ENCODE peak calls at places on chromosomes 11 and 22, in five cellular contexts. H is uterus, Z is tibial artery, C is brain microvascular endothelial cell, E is right lobe of liver. L is an unnamed sample.

GRCh38 chr22:31569126-31569525 is 72.8 kb downstream of the SFI1 start:
- DNase-seq in C (no peak), Z (no peak), E (no peak), H (no peak), L (no peak)

GRCh38 chr22:17475318-17476212 is 87.7 kb upstream of the SLC25A18 start:
- DNase-seq in C (no peak), H (no peak), Z (no peak), E (no peak), L (no peak)

GRCh38 chr11:94771390-94771789 is 3.2 kb downstream of the AMOTL1 start:
- DNase-seq in Z (no peak), C (no peak), E (no peak), H (no peak), L (no peak)

GRCh38 chr22:45008853-45009751 is 703 bp downstream of the PHF21B start:
- DNase-seq in H (no peak), C (no peak), Z (no peak), E (no peak), L (no peak)

GRCh38 chr11:112216591-112217105 is 9.6 kb upstream of the PTS start:
- DNase-seq in E (peak), H (no peak), C (no peak), Z (no peak), L (no peak)

GRCh38 chr11:71309181-71309580 is 56.8 kb upstream of the SHANK2 start:
- DNase-seq in Z (peak), C (no peak), E (peak), H (no peak), L (no peak)

GRCh38 chr11:7514099-7514725 is 413 bp downstream of the PPFIBP2 start:
- DNase-seq in Z (peak), E (no peak), C (no peak), H (no peak), L (no peak)

GRCh38 chr11:79113099-79113498 is 327.7 kb downstream of the TENM4 start:
- DNase-seq in Z (no peak), H (no peak), C (no peak), E (no peak), L (peak)

GRCh38 chr11:61369372-61370348 is 7.5 kb downstream of the TMEM138 start:
- DNase-seq in Z (peak), C (peak), E (peak), H (peak), L (no peak)

GRCh38 chr11:43868852-43869567 is 11.6 kb upstream of the ALKBH3 start:
- DNase-seq in E (peak), Z (no peak), H (no peak), C (peak), L (no peak)

GRCh38 chr11:19018901-19019300 is 41.6 kb downstream of the MRGPRX2 start:
- DNase-seq in Z (no peak), E (no peak), C (no peak), H (no peak), L (no peak)

GRCh38 chr11:429931-430456 is 11.8 kb downstream of the ANO9 start:
- DNase-seq in E (no peak), H (no peak), Z (no peak), C (no peak), L (no peak)

GRCh38 chr22:45529966-45530575 is 27.4 kb downstream of the FBLN1 start:
- DNase-seq in E (no peak), Z (no peak), C (no peak), H (no peak), L (no peak)

GRCh38 chr22:20137113-20137512 is 5.5 kb downstream of the ZDHHC8 start:
- DNase-seq in E (no peak), Z (no peak), C (no peak), H (no peak), L (no peak)

GRCh38 chr11:8706673-8707432 is 24.3 kb downstream of the RPL27A start:
- DNase-seq in H (no peak), Z (no peak), E (no peak), C (no peak), L (no peak)

GRCh38 chr11:7072401-7073028 is 16.3 kb upstream of the RBMXL2 start:
- DNase-seq in Z (no peak), E (no peak), C (no peak), H (no peak), L (no peak)

GRCh38 chr11:70460959-70461358 is 62.6 kb downstream of the CTTN start:
- DNase-seq in H (no peak), E (no peak), C (no peak), Z (no peak), L (no peak)

GRCh38 chr22:49850021-49850911 is 3.4 kb upstream of the ZBED4 start:
- DNase-seq in H (no peak), Z (no peak), E (no peak), C (no peak), L (no peak)

GRCh38 chr22:40668611-40669390 is 10.5 kb upstream of the MCHR1 start:
- DNase-seq in H (no peak), C (peak), E (no peak), Z (no peak), L (no peak)

DNA sequence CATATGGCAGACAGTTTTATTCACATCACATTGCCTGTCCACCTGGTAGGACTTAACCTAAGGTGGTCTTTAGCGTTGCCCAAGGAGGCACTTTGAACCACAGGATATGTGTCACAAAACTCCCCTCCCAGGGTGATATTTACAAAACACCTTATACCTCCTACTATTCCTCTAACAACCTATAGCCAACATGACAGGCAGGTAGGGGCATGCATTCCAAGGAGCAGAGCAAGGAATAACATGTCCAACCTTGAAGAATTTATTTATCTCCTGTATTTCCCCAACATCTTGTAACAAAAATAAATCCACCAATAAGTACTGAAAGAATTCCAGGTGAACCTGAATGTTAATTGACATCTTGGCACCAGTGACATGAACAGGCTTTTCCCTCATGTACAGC is 60.5 kb downstream of the SVIP start:
- DNase-seq in E (no peak), C (no peak), Z (no peak), H (no peak), L (no peak)
- H3K4me3 ChIP-seq in E (no peak), C (no peak), Z (no peak), H (no peak), L (no peak)

GRCh38 chr11:58784995-58785394 is 53.3 kb upstream of the GLYAT start:
- DNase-seq in C (no peak), H (no peak), Z (no peak), E (no peak), L (no peak)
- TF ChIP-seq CTCF in C (peak), H (no peak), Z (no peak), E (peak), L (no peak)

GRCh38 chr11:114848027-114848426 is 169.7 kb downstream of the NXPE2 start:
- DNase-seq in C (no peak), H (no peak), Z (no peak), E (no peak), L (no peak)
- H3K4me3 ChIP-seq in C (no peak), H (no peak), Z (no peak), E (no peak), L (no peak)

GRCh38 chr11:11621881-11622706 is at the start of gene GALNT18:
- DNase-seq in H (peak), C (peak), Z (peak), E (peak), L (peak)
- TF ChIP-seq CTCF in H (peak), C (peak), Z (peak), E (peak), L (peak)

GRCh38 chr11:35144811-35145210 is 5.8 kb downstream of the CD44 start:
- DNase-seq in E (no peak), Z (no peak), C (peak), H (no peak), L (no peak)

GRCh38 chr11:35144103-35144741 is 5.3 kb downstream of the CD44 start:
- DNase-seq in E (no peak), H (no peak), Z (no peak), C (peak), L (no peak)

GRCh38 chr11:35146074-35146521 is 7.1 kb downstream of the CD44 start:
- DNase-seq in C (no peak), E (no peak), Z (no peak), H (no peak), L (no peak)

GRCh38 chr11:35146711-35147110 is 7.7 kb downstream of the CD44 start:
- DNase-seq in Z (no peak), C (no peak), E (no peak), H (no peak), L (no peak)

DNA sequence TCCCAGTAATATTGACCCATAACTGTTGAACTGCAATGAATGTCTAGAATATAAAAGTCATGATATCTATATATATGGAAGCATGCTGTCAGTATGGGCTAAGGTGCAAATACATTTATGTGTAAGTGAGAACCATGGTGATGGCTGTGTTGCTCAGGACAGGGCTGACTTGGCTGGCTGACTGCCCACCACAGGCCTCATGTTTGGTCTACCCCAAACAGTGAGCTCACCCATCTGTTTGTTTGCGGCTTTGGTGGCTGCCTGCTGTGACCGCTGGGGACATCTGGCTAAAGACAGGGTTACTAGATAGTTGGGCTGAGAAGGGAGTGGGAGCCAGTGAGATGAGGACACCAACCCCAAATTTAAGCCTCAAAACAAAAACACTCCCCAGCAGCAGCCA is 6.3 kb downstream of the CD44 start:
- DNase-seq in E (no peak), Z (no peak), H (no peak), C (peak), L (no peak)
- H3K4me3 ChIP-seq in E (no peak), Z (no peak), H (no peak), C (no peak), L (no peak)

DNA sequence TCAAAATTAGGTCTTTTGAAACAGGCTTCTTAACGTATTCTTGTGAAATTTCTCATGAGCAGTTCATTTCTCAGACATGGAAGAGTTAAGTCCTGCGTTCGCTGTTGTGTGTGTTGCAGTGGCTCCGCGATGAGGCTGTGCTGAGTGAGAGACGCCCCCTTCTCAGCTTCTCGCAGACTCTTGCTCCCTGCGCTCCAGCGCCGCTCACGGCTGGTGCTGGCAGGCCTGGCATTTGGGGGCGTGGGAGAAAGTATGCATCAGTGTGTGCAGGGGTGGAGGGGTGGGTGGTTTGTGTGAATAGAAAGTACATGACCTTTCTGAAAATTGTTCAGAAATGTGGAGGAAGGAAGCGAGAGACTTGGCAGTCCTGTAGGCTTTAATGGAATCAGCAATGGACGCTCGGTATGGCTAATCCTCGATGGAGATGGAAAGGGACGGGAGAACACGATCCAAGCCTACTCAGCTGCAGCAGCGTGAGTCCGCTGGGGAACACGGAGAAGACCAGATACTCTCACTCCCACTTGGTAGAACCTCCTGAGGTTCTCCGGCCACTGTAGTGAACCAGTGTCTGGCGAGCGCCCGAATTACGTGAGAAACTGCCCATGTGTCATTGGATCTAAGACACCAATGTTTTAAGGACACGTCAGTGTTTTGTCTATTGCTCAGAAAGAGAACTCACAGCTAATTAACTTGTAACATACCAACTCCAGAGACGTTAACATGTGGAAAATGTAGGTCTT is 5.9 kb downstream of the TAB1 start:
- DNase-seq in Z (no peak), E (no peak), C (peak), H (peak), L (peak)
- TF ChIP-seq CTCF in Z (no peak), E (no peak), C (peak), H (no peak), L (peak)

L was measured in retinal pigment epithelial cell.